ENCODE peak calls at places on chromosome 14, in seven cellular contexts. X is stomach, F is suprapubic skin, R is HCT116, A is left ventricle myocardium inferior, M is heart right ventricle, Z is OCI-LY7. O is an unnamed sample.

GRCh38 chr14:91924871-91925726 is 22.4 kb downstream of the FBLN5 start:
- DNase-seq in M (peak), F (no peak), Z (no peak), A (no peak), X (no peak), R (no peak), O (peak)

GRCh38 chr14:30417999-30418398 is 141.0 kb upstream of the G2E3 start:
- DNase-seq in F (no peak), R (no peak), Z (no peak), M (no peak), A (no peak), X (no peak), O (no peak)

GRCh38 chr14:81772391-81772790 is 238.7 kb upstream of the SEL1L start:
- DNase-seq in M (no peak), X (no peak), R (no peak), Z (no peak), F (no peak), A (no peak), O (no peak)

GRCh38 chr14:105059035-105059916 is 6.0 kb downstream of the GPR132 start:
- DNase-seq in M (no peak), F (peak), R (no peak), A (peak), Z (no peak), X (no peak), O (no peak)

GRCh38 chr14:50044040-50044651 is 72.2 kb downstream of the VCPKMT start:
- DNase-seq in R (no peak), Z (peak), F (no peak), M (no peak), X (no peak), A (no peak), O (no peak)

GRCh38 chr14:77763316-77763715 is 2.4 kb upstream of the SNW1 start:
- DNase-seq in X (no peak), R (no peak), Z (no peak), M (no peak), F (no peak), A (no peak), O (no peak)

GRCh38 chr14:104885031-104885972 is 20.2 kb downstream of the CEP170B start:
- DNase-seq in R (no peak), A (peak), F (no peak), M (peak), Z (no peak), X (no peak), O (no peak)

GRCh38 chr14:38040411-38040810 is 167.3 kb upstream of the SSTR1 start:
- DNase-seq in Z (no peak), X (no peak), F (no peak), R (no peak), A (no peak), M (no peak), O (no peak)

GRCh38 chr14:45089813-45090212 is 5.9 kb downstream of the PRPF39 start:
- DNase-seq in Z (no peak), R (no peak), M (no peak), A (no peak), F (no peak), X (no peak), O (peak)

GRCh38 chr14:105169776-105170655 is 1.4 kb upstream of the JAG2 start:
- DNase-seq in M (no peak), X (no peak), F (no peak), Z (peak), R (no peak), A (no peak), O (no peak)

GRCh38 chr14:49424436-49425331 is 161.5 kb downstream of the RPS29 start:
- DNase-seq in R (no peak), X (no peak), F (no peak), A (no peak), Z (no peak), M (no peak), O (peak)

GRCh38 chr14:69932391-69932790 is 53.2 kb downstream of the SMOC1 start:
- DNase-seq in R (no peak), Z (no peak), M (no peak), X (no peak), F (no peak), A (no peak), O (no peak)

GRCh38 chr14:93028724-93029076 is 87.0 kb downstream of the ITPK1 start:
- DNase-seq in R (no peak), M (no peak), Z (no peak), A (no peak), X (no peak), F (no peak), O (no peak)

GRCh38 chr14:77760381-77761204 is at the start of gene SNW1:
- DNase-seq in A (peak), F (peak), R (peak), Z (peak), X (peak), M (peak), O (peak)

GRCh38 chr14:100755649-100756048 is 29.0 kb downstream of the DLK1 start:
- DNase-seq in X (no peak), M (no peak), A (no peak), R (peak), Z (no peak), F (no peak), O (peak)

GRCh38 chr14:61462566-61463195 is 141.3 kb downstream of the PRKCH start:
- DNase-seq in A (no peak), R (no peak), Z (no peak), X (no peak), M (no peak), F (no peak), O (peak)

GRCh38 chr14:68407838-68408237 is 385.0 kb downstream of the ZFP36L1 start:
- DNase-seq in X (no peak), A (no peak), M (no peak), R (no peak), F (no peak), Z (no peak), O (no peak)

GRCh38 chr14:77122555-77123125 is 19.0 kb downstream of the ZDHHC22 start:
- DNase-seq in R (no peak), X (no peak), Z (peak), F (no peak), A (no peak), M (no peak), O (no peak)

GRCh38 chr14:104195854-104196253 is 57.5 kb downstream of the KIF26A start:
- DNase-seq in A (no peak), R (no peak), F (no peak), M (no peak), Z (no peak), X (no peak), O (no peak)

GRCh38 chr14:23323838-23324454 is 2.7 kb downstream of the PABPN1 start:
- DNase-seq in A (no peak), Z (no peak), R (no peak), M (no peak), F (no peak), X (no peak), O (no peak)

GRCh38 chr14:104284636-104285482 is 146.5 kb downstream of the KIF26A start:
- DNase-seq in F (peak), A (peak), X (no peak), M (no peak), R (no peak), Z (no peak), O (no peak)

DNA sequence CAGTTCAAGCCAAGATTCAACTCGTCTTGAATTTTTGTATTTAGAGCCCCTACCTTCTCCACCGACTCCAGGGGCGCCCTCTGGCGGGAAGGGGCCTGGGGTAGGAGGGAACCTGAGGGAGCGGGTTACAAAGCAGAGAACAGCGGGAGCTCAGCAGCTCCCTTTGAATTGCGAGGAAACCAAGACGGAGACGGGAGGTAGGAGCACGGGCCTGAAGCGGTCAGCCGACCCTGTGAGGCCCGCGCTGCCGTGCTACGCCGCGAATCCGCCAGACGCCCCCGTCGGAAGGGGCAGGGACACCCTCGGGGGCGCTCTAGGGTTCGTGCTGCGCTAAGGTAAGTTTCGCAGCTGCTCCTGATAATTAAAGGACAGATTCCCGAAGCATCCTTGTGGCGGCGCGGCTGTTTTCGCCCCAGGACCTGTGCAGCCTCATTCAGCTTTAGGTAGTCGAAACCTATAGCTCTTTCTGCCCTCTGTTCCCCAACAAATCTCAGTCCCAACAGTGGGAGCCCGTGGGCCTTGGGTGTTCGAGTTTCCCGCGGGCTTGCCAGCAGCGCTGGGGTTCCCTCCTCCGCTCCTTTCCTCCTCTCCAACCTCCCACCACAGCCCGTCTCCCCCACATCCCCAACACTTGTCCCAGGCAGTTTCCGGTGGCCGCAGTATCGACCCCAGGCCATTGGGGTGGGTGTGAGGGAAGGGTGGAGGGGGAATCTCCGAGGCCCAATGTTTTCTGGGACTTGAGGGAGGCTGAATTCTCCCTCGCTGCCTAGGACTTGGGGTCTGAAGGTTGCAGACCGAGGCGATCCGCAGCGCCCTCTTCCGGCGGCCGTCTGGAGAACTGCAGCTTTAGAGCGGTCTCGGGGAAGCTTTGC is 5.1 kb upstream of the NKX2-1 start:
- DNase-seq in F (no peak), R (peak), A (no peak), X (no peak), Z (no peak), M (no peak), O (no peak)
- TF ChIP-seq CTCF in F (peak), R (peak), A (peak), X (peak), Z (no peak), M (peak), O (peak)

GRCh38 chr14:57061009-57061711 is 207.5 kb downstream of the EXOC5 start:
- DNase-seq in X (no peak), F (no peak), Z (no peak), A (no peak), R (no peak), M (no peak), O (no peak)
- H3K27ac ChIP-seq in X (no peak), F (no peak), Z (no peak), A (no peak), R (no peak), M (no peak), O (no peak)

GRCh38 chr14:94575730-94576585 is 5.3 kb upstream of the SERPINA5 start:
- DNase-seq in R (no peak), M (no peak), X (peak), Z (no peak), F (no peak), A (no peak), O (no peak)
- TF ChIP-seq CTCF in R (no peak), M (no peak), X (no peak), Z (no peak), F (no peak), A (no peak), O (no peak)

GRCh38 chr14:36618641-36619040 is 36.2 kb upstream of the NKX2-8 start:
- DNase-seq in Z (no peak), A (no peak), X (no peak), R (no peak), M (no peak), F (no peak), O (no peak)
- H3K27ac ChIP-seq in Z (no peak), A (no peak), X (no peak), R (no peak), M (no peak), F (no peak), O (no peak)

DNA sequence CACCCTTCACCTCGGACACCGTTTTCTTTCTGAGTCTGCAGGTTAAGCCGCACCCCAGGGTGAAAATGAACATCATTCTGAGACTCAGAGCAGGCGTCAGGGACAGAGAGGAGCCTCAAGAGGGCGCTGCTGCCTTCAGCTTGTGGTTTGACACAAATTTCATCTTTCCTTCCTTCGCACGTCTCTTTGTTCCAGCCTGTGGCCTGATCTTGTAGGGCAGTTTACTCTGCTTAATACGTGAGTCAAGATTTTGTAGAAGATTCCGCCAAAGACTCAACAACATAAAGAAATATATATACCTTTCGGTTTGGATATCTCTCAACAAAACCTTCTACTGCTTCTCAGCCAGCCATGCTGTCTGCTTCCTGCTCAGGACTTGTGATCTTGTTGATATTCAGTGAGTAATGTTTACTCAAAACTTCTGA is 329.3 kb upstream of the OR4E1 start:
- DNase-seq in R (peak), Z (peak), X (no peak), M (no peak), F (no peak), A (no peak), O (no peak)
- TF ChIP-seq CTCF in R (peak), Z (peak), X (no peak), M (no peak), F (no peak), A (peak), O (peak)

DNA sequence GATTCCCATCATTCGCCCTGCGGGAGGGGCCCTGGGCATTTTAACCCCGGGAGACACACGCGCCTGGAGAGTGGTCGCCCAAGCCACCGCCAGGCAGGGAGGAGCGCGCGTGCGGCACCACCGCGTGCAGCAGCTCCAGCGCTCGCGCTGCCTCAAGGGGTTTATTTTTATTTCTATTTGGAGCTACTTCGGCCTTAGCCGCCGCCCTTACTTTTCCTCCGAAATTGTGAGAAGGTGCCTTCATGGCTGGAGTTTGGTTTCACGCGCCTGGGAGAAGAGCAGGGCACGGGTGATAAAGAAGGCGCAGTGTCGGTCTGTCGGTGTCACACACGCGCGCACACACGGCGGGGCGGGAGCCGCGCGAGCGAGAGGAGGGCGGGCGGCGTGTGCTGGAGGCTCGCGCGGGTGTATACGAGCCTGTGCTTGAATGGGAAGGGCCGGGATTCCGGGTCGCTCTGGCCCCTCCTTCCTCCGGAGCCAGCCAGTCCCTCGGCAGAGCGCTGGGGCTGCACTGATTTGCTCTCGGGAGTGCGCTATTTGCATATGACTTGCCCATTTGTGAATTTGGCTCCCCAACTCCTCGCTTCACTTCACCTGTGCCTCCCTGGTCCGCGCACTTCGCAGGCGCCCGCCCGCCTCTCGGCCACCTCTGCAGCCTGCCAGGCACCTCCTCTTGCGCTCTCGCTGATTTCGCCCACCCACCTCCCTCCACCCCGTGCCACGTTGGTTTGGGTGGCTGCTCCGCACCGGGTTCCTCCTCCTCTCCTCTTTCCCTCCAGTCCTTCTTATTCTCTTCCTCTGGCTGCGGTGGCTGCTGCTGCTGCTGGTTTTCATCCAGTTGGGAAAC is 932.3 kb downstream of the DIO2 start:
- DNase-seq in A (peak), X (peak), F (peak), R (no peak), Z (no peak), M (peak), O (peak)
- H3K27ac ChIP-seq in A (no peak), X (peak), F (no peak), R (no peak), Z (no peak), M (no peak), O (no peak)

DNA sequence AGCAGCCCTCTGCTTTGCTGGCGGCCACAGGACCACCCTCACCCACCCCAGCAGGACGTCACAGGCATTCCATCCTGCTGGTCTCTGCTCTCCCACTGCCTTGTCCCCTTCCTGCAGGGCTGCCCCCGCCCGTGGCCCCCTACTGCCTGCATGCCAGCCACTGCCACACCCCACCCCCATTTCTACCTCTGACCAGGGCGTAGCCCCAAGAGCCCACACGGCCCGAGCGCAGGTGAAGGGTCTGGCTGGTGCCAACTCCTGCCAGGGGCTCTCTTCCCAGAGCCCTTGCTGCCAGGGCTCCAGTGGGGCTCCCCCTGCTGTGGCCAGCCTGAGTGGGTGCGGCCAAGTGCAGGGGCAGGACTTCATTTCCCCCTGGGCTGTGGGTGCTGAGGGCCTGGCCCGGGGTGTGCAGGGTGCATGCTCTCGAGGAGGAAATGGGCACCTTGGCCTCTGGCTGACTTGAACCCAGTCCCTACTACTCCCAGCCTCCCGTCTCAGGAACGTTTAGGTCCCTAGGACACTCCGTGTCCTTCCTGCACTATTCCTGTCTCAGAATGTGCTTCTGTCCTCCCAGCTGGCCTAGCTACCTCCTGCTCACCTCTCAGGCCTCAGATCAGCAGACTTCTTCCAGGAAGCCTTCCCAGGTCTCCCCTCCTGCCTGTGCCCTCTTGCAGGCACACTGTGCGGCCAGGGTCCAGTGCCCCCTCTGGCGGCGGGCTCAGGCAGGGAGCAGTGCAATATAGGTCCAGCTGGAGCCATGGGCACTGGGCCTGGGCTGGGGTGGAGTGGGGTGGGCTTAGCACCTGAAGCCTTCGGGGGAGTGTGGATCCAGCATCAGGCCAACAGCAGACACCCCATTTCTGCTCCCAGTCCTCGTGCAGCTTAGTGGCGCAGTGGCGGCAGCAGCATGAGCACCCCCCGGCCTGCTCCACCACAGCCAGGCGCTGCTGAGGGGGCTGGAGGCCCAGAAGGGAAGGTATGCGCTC is 1.4 kb downstream of the LBHD2 start:
- DNase-seq in A (no peak), R (no peak), X (no peak), F (no peak), M (no peak), Z (no peak), O (no peak)
- TF ChIP-seq CTCF in A (peak), R (peak), X (no peak), F (no peak), M (peak), Z (no peak), O (no peak)

GRCh38 chr14:51845811-51846210 is 14.6 kb upstream of the GNG2 start:
- DNase-seq in A (no peak), X (no peak), F (no peak), Z (no peak), M (no peak), R (no peak), O (no peak)
- H3K27ac ChIP-seq in A (no peak), X (no peak), F (no peak), Z (peak), M (no peak), R (no peak), O (no peak)